ENCODE peak calls at places on chromosomes 4 and X, in five cellular contexts. One of them, this sample, is unnamed.

GRCh38 chrX:7925867-7926472 is 1.2 kb downstream of the PNPLA4 start:
- DNase-seq in epithelial cell of proximal tubule: peak; percentile 9
- DNase-seq in fibroblast of pulmonary artery: peak; percentile 77
- DNase-seq in CD4-positive, CD25-positive, alpha-beta regulatory T cell: peak; percentile 85
- DNase-seq in effector memory CD4-positive, alpha-beta T cell: peak; percentile 37
- DNase-seq in this sample: peak; percentile 19

GRCh38 chr4:184534511-184535391 is 60.4 kb upstream of the IRF2 start:
- DNase-seq in epithelial cell of proximal tubule: peak; percentile 4
- DNase-seq in fibroblast of pulmonary artery: peak; percentile 88
- DNase-seq in CD4-positive, CD25-positive, alpha-beta regulatory T cell: peak; percentile 84
- DNase-seq in effector memory CD4-positive, alpha-beta T cell: no peak
- DNase-seq in this sample: no peak

GRCh38 chrX:110219920-110220319 is 98.0 kb downstream of the AMMECR1 start:
- DNase-seq in epithelial cell of proximal tubule: no peak
- DNase-seq in fibroblast of pulmonary artery: peak; percentile 56
- DNase-seq in CD4-positive, CD25-positive, alpha-beta regulatory T cell: no peak
- DNase-seq in effector memory CD4-positive, alpha-beta T cell: no peak
- DNase-seq in this sample: no peak

GRCh38 chr4:53917719-53918118 is 146.7 kb downstream of the CHIC2 start:
- DNase-seq in epithelial cell of proximal tubule: no peak
- DNase-seq in fibroblast of pulmonary artery: no peak
- DNase-seq in CD4-positive, CD25-positive, alpha-beta regulatory T cell: no peak
- DNase-seq in effector memory CD4-positive, alpha-beta T cell: no peak
- DNase-seq in this sample: no peak

GRCh38 chrX:39162322-39162721 is 361.1 kb downstream of the MID1IP1 start:
- DNase-seq in epithelial cell of proximal tubule: no peak
- DNase-seq in fibroblast of pulmonary artery: no peak
- DNase-seq in CD4-positive, CD25-positive, alpha-beta regulatory T cell: peak; percentile 40
- DNase-seq in effector memory CD4-positive, alpha-beta T cell: peak; percentile 5
- DNase-seq in this sample: no peak

GRCh38 chr4:83490876-83491450 is 6.1 kb upstream of the ABRAXAS1 start:
- DNase-seq in epithelial cell of proximal tubule: no peak
- DNase-seq in fibroblast of pulmonary artery: peak; percentile 56
- DNase-seq in CD4-positive, CD25-positive, alpha-beta regulatory T cell: peak; percentile 55
- DNase-seq in effector memory CD4-positive, alpha-beta T cell: no peak
- DNase-seq in this sample: no peak

GRCh38 chr4:101972791-101973190 is 182.3 kb downstream of the BANK1 start:
- DNase-seq in epithelial cell of proximal tubule: no peak
- DNase-seq in fibroblast of pulmonary artery: no peak
- DNase-seq in CD4-positive, CD25-positive, alpha-beta regulatory T cell: no peak
- DNase-seq in effector memory CD4-positive, alpha-beta T cell: no peak
- DNase-seq in this sample: no peak

GRCh38 chr4:25484243-25484721 is 107.2 kb downstream of the ANAPC4 start:
- DNase-seq in epithelial cell of proximal tubule: peak; percentile 48
- DNase-seq in fibroblast of pulmonary artery: peak; percentile 36
- DNase-seq in CD4-positive, CD25-positive, alpha-beta regulatory T cell: no peak
- DNase-seq in effector memory CD4-positive, alpha-beta T cell: no peak
- DNase-seq in this sample: no peak

GRCh38 chr4:82694892-82695291 is 103.7 kb downstream of the SCD5 start:
- DNase-seq in epithelial cell of proximal tubule: no peak
- DNase-seq in fibroblast of pulmonary artery: no peak
- DNase-seq in CD4-positive, CD25-positive, alpha-beta regulatory T cell: no peak
- DNase-seq in effector memory CD4-positive, alpha-beta T cell: no peak
- DNase-seq in this sample: no peak

GRCh38 chr4:144565558-144566195 is 80.3 kb upstream of the HHIP start:
- DNase-seq in epithelial cell of proximal tubule: no peak
- DNase-seq in fibroblast of pulmonary artery: peak; percentile 75
- DNase-seq in CD4-positive, CD25-positive, alpha-beta regulatory T cell: no peak
- DNase-seq in effector memory CD4-positive, alpha-beta T cell: no peak
- DNase-seq in this sample: no peak

GRCh38 chr4:142406051-142406549 is 440.0 kb downstream of the INPP4B start:
- DNase-seq in epithelial cell of proximal tubule: no peak
- DNase-seq in fibroblast of pulmonary artery: peak; percentile 55
- DNase-seq in CD4-positive, CD25-positive, alpha-beta regulatory T cell: peak; percentile 21
- DNase-seq in effector memory CD4-positive, alpha-beta T cell: no peak
- DNase-seq in this sample: no peak

GRCh38 chr4:183816882-183817509 is 88.1 kb upstream of the STOX2 start:
- DNase-seq in epithelial cell of proximal tubule: peak; percentile 80
- DNase-seq in fibroblast of pulmonary artery: no peak
- DNase-seq in CD4-positive, CD25-positive, alpha-beta regulatory T cell: no peak
- DNase-seq in effector memory CD4-positive, alpha-beta T cell: no peak
- DNase-seq in this sample: no peak

GRCh38 chr4:153850525-153851280 is 61.8 kb upstream of the SFRP2 start:
- DNase-seq in epithelial cell of proximal tubule: no peak
- DNase-seq in fibroblast of pulmonary artery: no peak
- DNase-seq in CD4-positive, CD25-positive, alpha-beta regulatory T cell: no peak
- DNase-seq in effector memory CD4-positive, alpha-beta T cell: no peak
- DNase-seq in this sample: no peak

GRCh38 chrX:129523076-129524055 is at the start of gene SMARCA1:
- DNase-seq in epithelial cell of proximal tubule: no peak
- DNase-seq in fibroblast of pulmonary artery: peak; percentile 69
- DNase-seq in CD4-positive, CD25-positive, alpha-beta regulatory T cell: no peak
- DNase-seq in effector memory CD4-positive, alpha-beta T cell: no peak
- DNase-seq in this sample: no peak

GRCh38 chr4:70721747-70722146 is at the start of gene RUFY3:
- DNase-seq in epithelial cell of proximal tubule: peak; percentile 41
- DNase-seq in fibroblast of pulmonary artery: peak; percentile 94
- DNase-seq in CD4-positive, CD25-positive, alpha-beta regulatory T cell: no peak
- DNase-seq in effector memory CD4-positive, alpha-beta T cell: no peak
- DNase-seq in this sample: peak; percentile 92

GRCh38 chr4:82851902-82852750 is 38.8 kb downstream of the SEC31A start:
- DNase-seq in epithelial cell of proximal tubule: no peak
- DNase-seq in fibroblast of pulmonary artery: peak; percentile 68
- DNase-seq in CD4-positive, CD25-positive, alpha-beta regulatory T cell: peak; percentile 70
- DNase-seq in effector memory CD4-positive, alpha-beta T cell: no peak
- DNase-seq in this sample: no peak

GRCh38 chr4:6658635-6659075 is 18.2 kb downstream of the MRFAP1 start:
- DNase-seq in epithelial cell of proximal tubule: no peak
- DNase-seq in fibroblast of pulmonary artery: peak; percentile 26
- DNase-seq in CD4-positive, CD25-positive, alpha-beta regulatory T cell: peak; percentile 51
- DNase-seq in effector memory CD4-positive, alpha-beta T cell: peak; percentile 45
- DNase-seq in this sample: no peak

GRCh38 chr4:183905593-183906485 is 732 bp downstream of the STOX2 start:
- DNase-seq in epithelial cell of proximal tubule: peak; percentile 13
- DNase-seq in fibroblast of pulmonary artery: peak; percentile 22
- DNase-seq in CD4-positive, CD25-positive, alpha-beta regulatory T cell: peak; percentile 13
- DNase-seq in effector memory CD4-positive, alpha-beta T cell: no peak
- DNase-seq in this sample: no peak

GRCh38 chr4:80197132-80197573 is at the start of gene PRDM8:
- DNase-seq in epithelial cell of proximal tubule: no peak
- DNase-seq in fibroblast of pulmonary artery: peak; percentile 9
- DNase-seq in CD4-positive, CD25-positive, alpha-beta regulatory T cell: peak; percentile 18
- DNase-seq in effector memory CD4-positive, alpha-beta T cell: peak; percentile 18
- DNase-seq in this sample: no peak

GRCh38 chr4:108533245-108533844 is 87.0 kb upstream of the RPL34 start:
- DNase-seq in epithelial cell of proximal tubule: no peak
- DNase-seq in fibroblast of pulmonary artery: peak; percentile 9
- DNase-seq in CD4-positive, CD25-positive, alpha-beta regulatory T cell: peak; percentile 4
- DNase-seq in effector memory CD4-positive, alpha-beta T cell: no peak
- DNase-seq in this sample: no peak

GRCh38 chr4:74618659-74619058 is 173.7 kb downstream of the AREG start:
- DNase-seq in epithelial cell of proximal tubule: no peak
- DNase-seq in fibroblast of pulmonary artery: peak; percentile 77
- DNase-seq in CD4-positive, CD25-positive, alpha-beta regulatory T cell: no peak
- DNase-seq in effector memory CD4-positive, alpha-beta T cell: no peak
- DNase-seq in this sample: no peak

GRCh38 chrX:45771114-45771513 is 570.4 kb upstream of the DIPK2B start:
- DNase-seq in epithelial cell of proximal tubule: no peak
- DNase-seq in fibroblast of pulmonary artery: peak; percentile 86
- DNase-seq in CD4-positive, CD25-positive, alpha-beta regulatory T cell: no peak
- DNase-seq in effector memory CD4-positive, alpha-beta T cell: no peak
- DNase-seq in this sample: peak; percentile 65

GRCh38 chrX:87702795-87703194 is 185.2 kb downstream of the KLHL4 start:
- DNase-seq in epithelial cell of proximal tubule: no peak
- DNase-seq in fibroblast of pulmonary artery: peak; percentile 3
- DNase-seq in CD4-positive, CD25-positive, alpha-beta regulatory T cell: no peak
- DNase-seq in effector memory CD4-positive, alpha-beta T cell: no peak
- DNase-seq in this sample: no peak

GRCh38 chrX:8191022-8191421 is 20.0 kb upstream of the VCX2 start:
- DNase-seq in epithelial cell of proximal tubule: peak; percentile 16
- DNase-seq in fibroblast of pulmonary artery: no peak
- DNase-seq in CD4-positive, CD25-positive, alpha-beta regulatory T cell: no peak
- DNase-seq in effector memory CD4-positive, alpha-beta T cell: no peak
- DNase-seq in this sample: no peak

GRCh38 chr4:17580969-17581368 is 4.0 kb downstream of the LAP3 start:
- DNase-seq in epithelial cell of proximal tubule: no peak
- DNase-seq in fibroblast of pulmonary artery: peak; percentile 44
- DNase-seq in CD4-positive, CD25-positive, alpha-beta regulatory T cell: no peak
- DNase-seq in effector memory CD4-positive, alpha-beta T cell: no peak
- DNase-seq in this sample: no peak

GRCh38 chr4:168528131-168528949 is 31.5 kb downstream of the PALLD start:
- DNase-seq in epithelial cell of proximal tubule: no peak
- DNase-seq in fibroblast of pulmonary artery: peak; percentile 47
- DNase-seq in CD4-positive, CD25-positive, alpha-beta regulatory T cell: no peak
- DNase-seq in effector memory CD4-positive, alpha-beta T cell: no peak
- DNase-seq in this sample: no peak

GRCh38 chr4:121421594-121421993 is 40.8 kb upstream of the QRFPR start:
- DNase-seq in epithelial cell of proximal tubule: no peak
- DNase-seq in fibroblast of pulmonary artery: peak; percentile 42
- DNase-seq in CD4-positive, CD25-positive, alpha-beta regulatory T cell: peak; percentile 1
- DNase-seq in effector memory CD4-positive, alpha-beta T cell: no peak
- DNase-seq in this sample: no peak

GRCh38 chrX:11484290-11484689 is 181.4 kb downstream of the ARHGAP6 start:
- DNase-seq in epithelial cell of proximal tubule: no peak
- DNase-seq in fibroblast of pulmonary artery: no peak
- DNase-seq in CD4-positive, CD25-positive, alpha-beta regulatory T cell: no peak
- DNase-seq in effector memory CD4-positive, alpha-beta T cell: no peak
- DNase-seq in this sample: no peak

GRCh38 chr4:872241-872981 is 46.5 kb upstream of the CPLX1 start:
- DNase-seq in epithelial cell of proximal tubule: no peak
- DNase-seq in fibroblast of pulmonary artery: no peak
- DNase-seq in CD4-positive, CD25-positive, alpha-beta regulatory T cell: no peak
- DNase-seq in effector memory CD4-positive, alpha-beta T cell: no peak
- DNase-seq in this sample: no peak

GRCh38 chr4:20319785-20320184 is 68.1 kb downstream of the SLIT2 start:
- DNase-seq in epithelial cell of proximal tubule: no peak
- DNase-seq in fibroblast of pulmonary artery: no peak
- DNase-seq in CD4-positive, CD25-positive, alpha-beta regulatory T cell: no peak
- DNase-seq in effector memory CD4-positive, alpha-beta T cell: no peak
- DNase-seq in this sample: no peak

GRCh38 chr4:5524900-5525299 is 183.5 kb downstream of the EVC2 start:
- DNase-seq in epithelial cell of proximal tubule: peak; percentile 59
- DNase-seq in fibroblast of pulmonary artery: peak; percentile 64
- DNase-seq in CD4-positive, CD25-positive, alpha-beta regulatory T cell: no peak
- DNase-seq in effector memory CD4-positive, alpha-beta T cell: no peak
- DNase-seq in this sample: no peak

GRCh38 chr4:123659262-123659661 is 262.7 kb downstream of the SPRY1 start:
- DNase-seq in epithelial cell of proximal tubule: no peak
- DNase-seq in fibroblast of pulmonary artery: no peak
- DNase-seq in CD4-positive, CD25-positive, alpha-beta regulatory T cell: no peak
- DNase-seq in effector memory CD4-positive, alpha-beta T cell: no peak
- DNase-seq in this sample: no peak

GRCh38 chrX:51395474-51395806 is 62.8 kb downstream of the NUDT10 start:
- DNase-seq in epithelial cell of proximal tubule: no peak
- DNase-seq in fibroblast of pulmonary artery: no peak
- DNase-seq in CD4-positive, CD25-positive, alpha-beta regulatory T cell: no peak
- DNase-seq in effector memory CD4-positive, alpha-beta T cell: no peak
- DNase-seq in this sample: no peak
- H3K4me3 ChIP-seq in epithelial cell of proximal tubule: peak overlapping the region; percentile 41
- H3K4me3 ChIP-seq in fibroblast of pulmonary artery: no peak overlapping the region
- H3K4me3 ChIP-seq in CD4-positive, CD25-positive, alpha-beta regulatory T cell: peak overlapping the region; percentile 81
- H3K4me3 ChIP-seq in effector memory CD4-positive, alpha-beta T cell: peak overlapping the region; percentile 69
- H3K4me3 ChIP-seq in this sample: no peak overlapping the region

GRCh38 chrX:104254442-104255115 is at the start of gene ESX1:
- DNase-seq in epithelial cell of proximal tubule: no peak
- DNase-seq in fibroblast of pulmonary artery: no peak
- DNase-seq in CD4-positive, CD25-positive, alpha-beta regulatory T cell: no peak
- DNase-seq in effector memory CD4-positive, alpha-beta T cell: no peak
- DNase-seq in this sample: no peak
- H3K4me3 ChIP-seq in epithelial cell of proximal tubule: peak within 1 kb of the TSS; percentile 6
- H3K4me3 ChIP-seq in fibroblast of pulmonary artery: no peak within 1 kb of the TSS
- H3K4me3 ChIP-seq in CD4-positive, CD25-positive, alpha-beta regulatory T cell: no peak within 1 kb of the TSS
- H3K4me3 ChIP-seq in effector memory CD4-positive, alpha-beta T cell: no peak within 1 kb of the TSS
- H3K4me3 ChIP-seq in this sample: peak within 1 kb of the TSS; percentile 36

GRCh38 chr4:159017323-159018036 is 85.4 kb upstream of the RAPGEF2 start:
- DNase-seq in epithelial cell of proximal tubule: no peak
- DNase-seq in fibroblast of pulmonary artery: no peak
- DNase-seq in CD4-positive, CD25-positive, alpha-beta regulatory T cell: no peak
- DNase-seq in effector memory CD4-positive, alpha-beta T cell: no peak
- DNase-seq in this sample: no peak
- H3K4me3 ChIP-seq in epithelial cell of proximal tubule: no peak overlapping the region
- H3K4me3 ChIP-seq in fibroblast of pulmonary artery: no peak overlapping the region
- H3K4me3 ChIP-seq in CD4-positive, CD25-positive, alpha-beta regulatory T cell: no peak overlapping the region
- H3K4me3 ChIP-seq in effector memory CD4-positive, alpha-beta T cell: no peak overlapping the region
- H3K4me3 ChIP-seq in this sample: no peak overlapping the region

GRCh38 chrX:153642655-153643430 is 4.2 kb upstream of the DUSP9 start:
- DNase-seq in epithelial cell of proximal tubule: no peak
- DNase-seq in fibroblast of pulmonary artery: no peak
- DNase-seq in CD4-positive, CD25-positive, alpha-beta regulatory T cell: no peak
- DNase-seq in effector memory CD4-positive, alpha-beta T cell: no peak
- DNase-seq in this sample: no peak

GRCh38 chrX:153643431-153644351 is 3.3 kb upstream of the DUSP9 start:
- DNase-seq in epithelial cell of proximal tubule: no peak
- DNase-seq in fibroblast of pulmonary artery: no peak
- DNase-seq in CD4-positive, CD25-positive, alpha-beta regulatory T cell: no peak
- DNase-seq in effector memory CD4-positive, alpha-beta T cell: no peak
- DNase-seq in this sample: no peak

GRCh38 chrX:153645921-153646481 is 1.0 kb upstream of the DUSP9 start:
- DNase-seq in epithelial cell of proximal tubule: no peak
- DNase-seq in fibroblast of pulmonary artery: no peak
- DNase-seq in CD4-positive, CD25-positive, alpha-beta regulatory T cell: no peak
- DNase-seq in effector memory CD4-positive, alpha-beta T cell: no peak
- DNase-seq in this sample: no peak

GRCh38 chrX:153645151-153645550 is 1.9 kb upstream of the DUSP9 start:
- DNase-seq in epithelial cell of proximal tubule: no peak
- DNase-seq in fibroblast of pulmonary artery: no peak
- DNase-seq in CD4-positive, CD25-positive, alpha-beta regulatory T cell: no peak
- DNase-seq in effector memory CD4-positive, alpha-beta T cell: no peak
- DNase-seq in this sample: no peak

GRCh38 chrX:153644356-153645125 is 2.5 kb upstream of the DUSP9 start:
- DNase-seq in epithelial cell of proximal tubule: no peak
- DNase-seq in fibroblast of pulmonary artery: no peak
- DNase-seq in CD4-positive, CD25-positive, alpha-beta regulatory T cell: no peak
- DNase-seq in effector memory CD4-positive, alpha-beta T cell: no peak
- DNase-seq in this sample: no peak
- H3K4me3 ChIP-seq in epithelial cell of proximal tubule: no peak overlapping the region
- H3K4me3 ChIP-seq in fibroblast of pulmonary artery: no peak overlapping the region
- H3K4me3 ChIP-seq in CD4-positive, CD25-positive, alpha-beta regulatory T cell: no peak overlapping the region
- H3K4me3 ChIP-seq in effector memory CD4-positive, alpha-beta T cell: no peak overlapping the region
- H3K4me3 ChIP-seq in this sample: no peak overlapping the region

This sample was measured in skeletal muscle cell.